ENCODE peak calls at places on chromosomes 1 and 21, in ten cellular contexts. Y, W, V, K, G, F, E, R, N and H are unnamed samples.
A peak's percentile ranks its signal among the peaks of the same experiment; 100 is the strongest.

GRCh38 chr1:155117610-155118009 is 10.1 kb upstream of the EFNA1 start:
- DNase-seq in Y (no peak), W (no peak), V (no peak), K (no peak), G (peak; percentile 22), F (no peak), E (no peak), R (no peak), N (no peak), H (no peak)

GRCh38 chr1:218674280-218674773 is 329.2 kb downstream of the TGFB2 start:
- DNase-seq in Y (no peak), W (no peak), V (no peak), K (no peak), G (no peak), F (peak; percentile 74), E (peak; percentile 79), R (no peak), N (no peak), H (peak; percentile 11)

GRCh38 chr1:214018605-214019268 is 31.0 kb downstream of the PROX1 start:
- DNase-seq in Y (no peak), W (no peak), V (no peak), K (peak; percentile 64), G (peak; percentile 83), F (no peak), E (no peak), R (no peak), N (peak; percentile 62), H (no peak)

GRCh38 chr1:94720091-94720793 is 99.9 kb upstream of the SLC44A3 start:
- DNase-seq in Y (peak; percentile 6), W (no peak), V (no peak), K (no peak), G (no peak), F (no peak), E (no peak), R (no peak), N (peak; percentile 81), H (no peak)

GRCh38 chr1:109116286-109116685 is 2.4 kb downstream of the ELAPOR1 start:
- DNase-seq in Y (no peak), W (no peak), V (no peak), K (no peak), G (peak; percentile 68), F (no peak), E (no peak), R (no peak), N (no peak), H (no peak)

GRCh38 chr1:34686531-34686930 is 68.3 kb upstream of the GJB5 start:
- DNase-seq in Y (no peak), W (no peak), V (no peak), K (no peak), G (peak; percentile 30), F (no peak), E (no peak), R (no peak), N (no peak), H (no peak)

GRCh38 chr1:184359909-184360308 is 26.9 kb upstream of the C1orf21 start:
- DNase-seq in Y (no peak), W (no peak), V (no peak), K (no peak), G (no peak), F (no peak), E (no peak), R (no peak), N (peak; percentile 51), H (no peak)

GRCh38 chr1:74193908-74194307 is 4.1 kb downstream of the LRRIQ3 start:
- DNase-seq in Y (no peak), W (no peak), V (no peak), K (no peak), G (no peak), F (peak; percentile 36), E (peak; percentile 68), R (no peak), N (no peak), H (peak; percentile 3)

GRCh38 chr1:222736972-222737371 is at the start of gene FAM177B:
- DNase-seq in Y (no peak), W (no peak), V (no peak), K (no peak), G (no peak), F (no peak), E (no peak), R (no peak), N (no peak), H (peak; percentile 15)

GRCh38 chr1:75723989-75724471 is 479 bp upstream of the ACADM start:
- DNase-seq in Y (peak; percentile 77), W (no peak), V (peak; percentile 52), K (peak; percentile 83), G (peak; percentile 82), F (peak; percentile 76), E (peak; percentile 81), R (peak; percentile 40), N (peak; percentile 94), H (peak; percentile 82)

GRCh38 chr1:33864460-33865389 is 846 bp downstream of the HMGB4 start:
- DNase-seq in Y (no peak), W (no peak), V (no peak), K (no peak), G (no peak), F (no peak), E (no peak), R (no peak), N (no peak), H (no peak)

GRCh38 chr1:184574588-184574987 is 180.1 kb downstream of the EDEM3 start:
- DNase-seq in Y (no peak), W (no peak), V (no peak), K (no peak), G (no peak), F (no peak), E (no peak), R (no peak), N (no peak), H (no peak)

GRCh38 chr1:41418868-41419583 is 57.8 kb downstream of the FOXO6 start:
- DNase-seq in Y (no peak), W (no peak), V (no peak), K (no peak), G (no peak), F (peak; percentile 90), E (peak; percentile 91), R (no peak), N (no peak), H (peak; percentile 95)

GRCh38 chr21:44653656-44654575 is 543 bp downstream of the KRTAP12-4 start:
- DNase-seq in Y (no peak), W (no peak), V (peak; percentile 61), K (no peak), G (no peak), F (no peak), E (no peak), R (peak; percentile 27), N (no peak), H (no peak)

GRCh38 chr1:62358974-62359373 is 39.7 kb upstream of the KANK4 start:
- DNase-seq in Y (no peak), W (no peak), V (no peak), K (no peak), G (peak; percentile 68), F (no peak), E (no peak), R (no peak), N (no peak), H (no peak)

GRCh38 chr1:21492171-21492625 is 17.0 kb upstream of the ALPL start:
- DNase-seq in Y (no peak), W (no peak), V (no peak), K (no peak), G (no peak), F (no peak), E (no peak), R (no peak), N (no peak), H (no peak)

GRCh38 chr1:224447251-224447650 is 12.7 kb upstream of the WDR26 start:
- DNase-seq in Y (no peak), W (no peak), V (no peak), K (no peak), G (no peak), F (peak; percentile 74), E (peak; percentile 83), R (no peak), N (no peak), H (no peak)

GRCh38 chr1:83845437-83846071 is 153.4 kb downstream of the TTLL7 start:
- DNase-seq in Y (no peak), W (no peak), V (no peak), K (no peak), G (peak; percentile 45), F (peak; percentile 39), E (peak; percentile 82), R (no peak), N (no peak), H (no peak)

GRCh38 chr1:203744008-203744972 is 20.7 kb upstream of the LAX1 start:
- DNase-seq in Y (no peak), W (no peak), V (peak; percentile 17), K (peak; percentile 72), G (no peak), F (peak; percentile 56), E (no peak), R (no peak), N (peak; percentile 75), H (no peak)

GRCh38 chr1:117611121-117611601 is 5.3 kb downstream of the TENT5C start:
- DNase-seq in Y (no peak), W (no peak), V (no peak), K (no peak), G (no peak), F (no peak), E (no peak), R (no peak), N (no peak), H (no peak)

GRCh38 chr21:18191139-18191538 is 53.5 kb upstream of the CHODL start:
- DNase-seq in Y (no peak), W (no peak), V (no peak), K (no peak), G (no peak), F (no peak), E (no peak), R (no peak), N (no peak), H (no peak)

GRCh38 chr1:29575826-29576225 is 339.5 kb downstream of the PTPRU start:
- DNase-seq in Y (no peak), W (no peak), V (no peak), K (no peak), G (no peak), F (peak; percentile 4), E (no peak), R (no peak), N (no peak), H (no peak)

GRCh38 chr1:89615676-89616598 is 17.0 kb upstream of the LRRC8C start:
- DNase-seq in Y (peak; percentile 45), W (no peak), V (no peak), K (no peak), G (no peak), F (no peak), E (no peak), R (no peak), N (peak; percentile 45), H (peak; percentile 53)

GRCh38 chr1:242004751-242005495 is 6.0 kb upstream of the MAP1LC3C start:
- DNase-seq in Y (no peak), W (no peak), V (no peak), K (no peak), G (no peak), F (peak; percentile 57), E (no peak), R (no peak), N (no peak), H (no peak)

GRCh38 chr21:45142469-45142868 is 68.1 kb downstream of the ADARB1 start:
- DNase-seq in Y (no peak), W (no peak), V (no peak), K (no peak), G (no peak), F (peak; percentile 79), E (peak; percentile 77), R (no peak), N (no peak), H (no peak)

GRCh38 chr1:180956028-180956640 is 43.4 kb downstream of the KIAA1614 start:
- DNase-seq in Y (no peak), W (no peak), V (no peak), K (peak; percentile 29), G (no peak), F (no peak), E (no peak), R (no peak), N (no peak), H (no peak)

GRCh38 chr1:212485895-212486590 is 53.3 kb downstream of the NENF start:
- DNase-seq in Y (no peak), W (no peak), V (no peak), K (no peak), G (peak; percentile 88), F (peak; percentile 88), E (peak; percentile 80), R (no peak), N (peak; percentile 41), H (peak; percentile 87)

GRCh38 chr1:181318858-181319235 is 164.5 kb upstream of the CACNA1E start:
- DNase-seq in Y (no peak), W (no peak), V (no peak), K (no peak), G (no peak), F (no peak), E (no peak), R (no peak), N (no peak), H (no peak)